ENCODE peak calls at places on chromosome X, in ten cellular contexts. Z is GM12878, C is transverse colon, P is H1, N is uterus, J is breast epithelium, R is heart left ventricle, L is testis, G is right lobe of liver, B is ovary. V is an unnamed sample.

GRCh38 chrX:6095469-6095868 is 133.2 kb downstream of the NLGN4X start:
- DNase-seq in J (no peak), B (no peak), L (no peak), R (no peak), G (no peak), C (no peak), P (peak), Z (no peak), N (no peak), V (no peak)

GRCh38 chrX:87583679-87584078 is 66.1 kb downstream of the KLHL4 start:
- DNase-seq in R (no peak), G (peak), J (no peak), N (no peak), P (peak), C (no peak), L (no peak), B (no peak), Z (no peak), V (no peak)

GRCh38 chrX:71160475-71160874 is 15.8 kb downstream of the NLGN3 start:
- DNase-seq in N (no peak), C (no peak), Z (no peak), J (no peak), R (no peak), P (no peak), L (no peak), G (no peak), B (no peak), V (no peak)

GRCh38 chrX:39928704-39929439 is 168.9 kb downstream of the BCOR start:
- DNase-seq in L (no peak), P (no peak), Z (no peak), B (no peak), C (peak), N (no peak), G (no peak), R (no peak), J (no peak), V (peak)

GRCh38 chrX:149495573-149496071 is 9.5 kb downstream of the IDS start:
- DNase-seq in N (no peak), C (no peak), J (no peak), G (no peak), B (no peak), P (no peak), R (no peak), L (no peak), Z (no peak), V (no peak)

GRCh38 chrX:38860106-38861013 is 59.1 kb downstream of the MID1IP1 start:
- DNase-seq in C (no peak), P (no peak), N (no peak), B (no peak), L (no peak), R (no peak), G (no peak), Z (no peak), J (no peak), V (no peak)

GRCh38 chrX:41449615-41450014 is 2.5 kb downstream of the NYX start:
- DNase-seq in P (no peak), B (no peak), Z (no peak), N (no peak), C (no peak), G (no peak), R (peak), L (no peak), J (no peak), V (no peak)

GRCh38 chrX:150229030-150229429 is 134.1 kb upstream of the MAMLD1 start:
- DNase-seq in C (no peak), G (no peak), Z (no peak), P (no peak), L (no peak), R (no peak), J (no peak), B (no peak), N (no peak), V (no peak)

GRCh38 chrX:120304241-120304640 is 7.0 kb downstream of the TMEM255A start:
- DNase-seq in P (no peak), G (no peak), J (no peak), N (no peak), C (no peak), B (no peak), L (no peak), Z (no peak), R (no peak), V (no peak)

GRCh38 chrX:78321809-78322208 is 5.6 kb downstream of the CYSLTR1 start:
- DNase-seq in G (no peak), B (no peak), R (peak), Z (no peak), J (no peak), N (peak), L (peak), C (peak), P (no peak), V (peak)

GRCh38 chrX:63686878-63687714 is 97.9 kb downstream of the ARHGEF9 start:
- DNase-seq in P (peak), L (no peak), Z (peak), G (no peak), C (no peak), B (no peak), J (no peak), N (no peak), R (no peak), V (no peak)

GRCh38 chrX:115364625-115365024 is 75.1 kb downstream of the LUZP4 start:
- DNase-seq in B (no peak), L (no peak), J (no peak), N (peak), R (no peak), G (no peak), C (no peak), P (no peak), Z (no peak), V (no peak)

GRCh38 chrX:78527263-78527662 is 131.9 kb downstream of the RTL3 start:
- DNase-seq in P (no peak), J (no peak), G (no peak), C (no peak), Z (no peak), N (no peak), R (no peak), L (no peak), B (no peak), V (no peak)

GRCh38 chrX:71923516-71923915 is 12.9 kb downstream of the NHSL2 start:
- DNase-seq in B (no peak), G (no peak), J (no peak), R (no peak), P (no peak), C (no peak), Z (no peak), L (no peak), N (no peak), V (no peak)

GRCh38 chrX:37802028-37802427 is 22.2 kb downstream of the CYBB start:
- DNase-seq in B (no peak), G (no peak), J (no peak), C (no peak), N (no peak), L (no peak), R (no peak), P (no peak), Z (no peak), V (no peak)

GRCh38 chrX:1537031-1537715 is at the start of gene P2RY8:
- DNase-seq in B (peak), R (peak), P (no peak), N (peak), L (peak), C (peak), Z (peak), J (no peak), G (peak), V (peak)
- TF ChIP-seq POLR2A in B (no peak), R (no peak), P (no peak), N (no peak), L (no peak), C (peak), Z (peak), J (no peak), G (no peak), V (peak)

GRCh38 chrX:152992120-152992519 is 1.8 kb downstream of the PNMA5 start:
- DNase-seq in J (no peak), P (no peak), R (no peak), Z (no peak), B (no peak), C (no peak), L (no peak), N (no peak), G (no peak), V (no peak)

GRCh38 chrX:152987801-152988200 is 6.1 kb downstream of the PNMA5 start:
- DNase-seq in N (no peak), R (no peak), J (no peak), P (no peak), C (no peak), L (no peak), Z (no peak), B (no peak), G (no peak), V (no peak)

GRCh38 chrX:152988536-152989291 is 5.2 kb downstream of the PNMA5 start:
- DNase-seq in G (no peak), P (no peak), N (no peak), R (no peak), L (no peak), C (no peak), Z (no peak), J (no peak), B (no peak), V (no peak)

GRCh38 chrX:152991123-152991522 is 2.8 kb downstream of the PNMA5 start:
- DNase-seq in Z (no peak), G (no peak), J (no peak), B (no peak), C (no peak), R (no peak), P (no peak), N (no peak), L (no peak), V (no peak)

DNA sequence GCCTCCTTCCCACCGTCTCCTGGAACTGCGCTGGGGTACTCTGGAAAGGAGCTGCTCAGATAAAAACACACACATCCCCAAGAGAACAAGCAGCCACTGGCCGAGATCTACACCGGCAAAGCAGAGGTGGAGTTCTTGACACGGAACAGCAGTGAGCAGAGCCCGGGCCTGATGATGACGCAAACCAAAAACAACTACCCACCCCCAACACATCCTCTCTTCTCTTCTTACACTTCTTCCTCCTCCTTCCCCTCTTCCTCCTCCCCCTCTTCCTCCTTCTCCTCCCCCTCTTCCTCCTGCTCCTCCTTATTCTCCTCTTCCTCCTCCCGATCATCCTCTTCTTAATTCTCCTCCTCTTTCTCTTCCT is 4.6 kb downstream of the PNMA5 start:
- DNase-seq in Z (no peak), G (no peak), J (no peak), B (no peak), N (no peak), P (no peak), R (no peak), C (no peak), L (no peak), V (no peak)
- H3K4me3 ChIP-seq in Z (no peak), G (no peak), J (no peak), B (no peak), N (no peak), P (no peak), R (no peak), C (no peak), L (no peak), V (no peak)

GRCh38 chrX:30275498-30275897 is 28.6 kb downstream of the MAGEB1 start:
- DNase-seq in L (no peak), B (no peak), Z (no peak), J (no peak), R (no peak), P (no peak), G (no peak), C (no peak), N (no peak), V (no peak)
- TF ChIP-seq CTCF in L (peak), B (no peak), Z (no peak), J (no peak), R (no peak), P (no peak), G (peak), C (no peak), N (no peak), V (no peak)

GRCh38 chrX:20029728-20030127 is 38.9 kb upstream of the BCLAF3 start:
- DNase-seq in N (no peak), Z (peak), J (no peak), G (peak), B (no peak), R (no peak), P (no peak), C (peak), L (no peak), V (no peak)
- TF ChIP-seq POLR2A in N (no peak), Z (no peak), J (no peak), G (no peak), B (no peak), R (no peak), P (no peak), C (peak), L (no peak), V (no peak)

DNA sequence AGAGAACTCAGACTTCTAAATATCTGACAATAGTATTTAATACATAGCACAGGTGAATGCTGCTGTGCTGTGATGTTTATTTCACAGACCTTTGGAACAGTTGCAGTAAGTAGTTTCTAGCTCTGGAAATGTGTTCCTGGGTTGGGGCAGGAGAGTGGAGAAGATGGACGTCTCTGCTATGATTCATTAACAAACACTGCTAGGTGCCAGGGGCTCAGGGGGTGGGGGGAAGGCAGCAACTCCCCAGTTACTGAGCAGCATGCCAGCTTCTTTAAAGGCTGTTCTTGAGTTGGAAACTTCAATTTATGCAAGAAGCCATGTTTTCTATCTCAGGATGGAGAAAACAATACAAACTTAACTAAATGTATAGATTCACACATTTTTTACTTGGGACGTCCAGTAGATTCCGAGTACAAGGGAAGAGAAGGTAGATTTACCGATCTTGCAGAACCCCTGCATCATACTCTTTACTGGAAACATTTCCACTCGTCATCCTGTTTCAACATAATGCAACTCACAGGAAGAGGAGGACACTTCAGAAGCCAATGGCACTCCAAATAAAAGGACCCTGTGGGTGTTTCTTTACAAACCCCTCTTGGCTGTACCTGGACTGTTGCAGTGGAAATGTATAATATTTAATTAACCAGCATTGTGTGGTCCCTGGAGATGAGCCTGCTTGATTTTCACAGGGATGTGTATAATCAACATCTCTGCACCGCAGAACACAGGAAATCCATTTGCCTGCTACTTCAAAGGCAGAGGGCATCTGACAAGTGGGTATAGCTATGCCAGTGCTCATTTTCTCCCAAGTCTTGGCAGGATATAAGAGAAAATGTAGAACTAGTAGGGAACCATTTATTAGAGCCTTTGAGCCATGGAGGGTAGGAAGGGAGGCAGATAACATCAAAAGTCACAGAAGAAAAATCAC is 171.4 kb downstream of the SH3KBP1 start:
- DNase-seq in R (no peak), B (no peak), C (no peak), Z (no peak), L (no peak), J (no peak), P (no peak), G (no peak), N (no peak), V (no peak)
- H3K4me3 ChIP-seq in R (no peak), B (no peak), C (no peak), Z (no peak), L (no peak), J (no peak), P (no peak), G (no peak), N (no peak), V (no peak)

DNA sequence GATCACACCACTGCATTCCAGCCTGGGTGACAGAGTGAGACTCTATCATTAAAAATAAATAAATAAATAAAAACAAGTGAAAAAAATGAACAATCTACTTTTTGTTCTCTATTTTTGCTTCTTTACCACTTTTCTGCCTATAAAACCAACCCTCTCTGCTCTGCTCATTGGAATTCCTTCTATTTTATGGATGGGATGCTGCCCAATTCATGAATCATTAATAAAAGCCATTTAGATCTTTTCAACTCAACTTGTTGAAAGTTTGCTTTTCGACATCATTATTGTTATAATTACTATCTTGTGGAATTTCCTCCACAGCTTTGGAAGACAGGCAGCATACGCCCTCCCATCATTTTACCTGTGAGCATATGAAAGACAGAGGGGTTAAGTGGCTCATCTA is 52.1 kb upstream of the SMIM10 start:
- DNase-seq in C (no peak), J (no peak), L (no peak), P (no peak), R (no peak), G (no peak), N (no peak), B (no peak), Z (no peak), V (no peak)
- TF ChIP-seq CTCF in C (no peak), J (no peak), L (no peak), P (no peak), R (no peak), G (no peak), N (no peak), B (no peak), Z (no peak), V (no peak)

GRCh38 chrX:119236599-119237525 is 777 bp downstream of the PGRMC1 start:
- DNase-seq in B (peak), L (peak), R (no peak), P (peak), Z (no peak), C (peak), N (peak), G (peak), J (no peak), V (peak)
- TF ChIP-seq POLR2A in B (no peak), L (no peak), R (no peak), P (no peak), Z (no peak), C (peak), N (peak), G (no peak), J (no peak), V (no peak)

DNA sequence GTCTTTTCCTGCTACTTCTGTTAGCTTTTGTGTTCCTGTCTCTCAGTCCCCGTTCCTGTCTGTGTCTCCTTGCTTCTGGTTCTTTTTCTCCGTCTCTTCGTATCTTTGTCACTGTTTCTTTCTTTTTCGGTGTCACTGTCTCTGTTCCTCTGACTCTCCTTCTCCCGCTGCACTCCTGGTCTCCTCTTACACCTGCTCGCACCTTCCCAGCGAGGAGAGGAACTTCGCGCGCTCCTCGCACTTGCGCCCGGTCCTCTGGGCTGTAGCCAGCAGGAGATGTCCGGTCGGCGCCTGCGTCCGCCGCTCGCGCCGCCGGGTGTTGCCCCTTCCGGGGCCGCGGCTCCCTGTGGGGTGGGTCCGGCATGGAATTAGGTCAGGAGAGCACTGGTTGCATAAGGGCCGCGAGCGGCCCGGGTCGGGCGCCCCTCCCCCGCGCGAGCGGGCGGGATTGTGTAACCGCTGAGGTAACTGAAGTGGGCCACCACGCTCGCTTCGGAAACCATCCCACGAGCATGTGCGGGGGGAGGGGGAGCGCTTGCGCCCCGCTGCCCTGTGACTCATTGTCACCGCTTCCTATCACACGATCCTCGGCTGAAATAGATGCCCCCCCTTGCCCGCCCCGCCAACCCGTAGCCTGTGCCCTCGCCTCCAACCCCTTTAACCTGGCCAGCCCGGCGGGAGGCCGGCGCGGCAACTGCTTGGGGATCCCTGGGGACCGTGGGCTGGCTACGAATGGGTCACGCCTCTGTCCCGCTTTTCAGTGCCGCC is 1.6 kb downstream of the LONRF3 start:
- DNase-seq in C (peak), P (no peak), J (peak), N (peak), G (peak), B (peak), L (peak), Z (no peak), R (peak), V (peak)
- H3K4me3 ChIP-seq in C (peak), P (peak), J (peak), N (peak), G (peak), B (peak), L (peak), Z (no peak), R (peak), V (peak)

V was measured in upper lobe of left lung.